ENCODE peak calls at places on chromosomes 3 and 15, in five cellular contexts. G is islet precursor cell; E is stimulated activated CD4-positive, alpha-beta T cell treated with anti-CD3 and anti-CD28 coated beads, Interleukin-15, amount 100 ng/mL, for 24 hours; S is T-helper 17 cell; L is H4. W is an unnamed sample.

GRCh38 chr3:43288366-43288765 is 2.0 kb downstream of the SNRK start:
- DNase-seq in G (no peak), E (no peak), S (no peak), L (no peak), W (no peak)

GRCh38 chr3:194084284-194084683 is 51.7 kb upstream of the HES1 start:
- DNase-seq in G (no peak), E (no peak), S (no peak), L (no peak), W (no peak)

GRCh38 chr3:70053293-70053692 is 53.8 kb downstream of the SAMMSON start:
- DNase-seq in G (peak; percentile 60), E (no peak), S (no peak), L (peak; percentile 6), W (no peak)

GRCh38 chr15:48861813-48862431 is 16.0 kb upstream of the EID1 start:
- DNase-seq in G (no peak), E (peak; percentile 37), S (no peak), L (peak; percentile 72), W (peak; percentile 42)

GRCh38 chr15:76335129-76335850 is 1.3 kb upstream of the ISL2 start:
- DNase-seq in G (no peak), E (no peak), S (no peak), L (no peak), W (no peak)

GRCh38 chr15:68278345-68279217 is 1.0 kb downstream of the FEM1B start:
- DNase-seq in G (no peak), E (no peak), S (no peak), L (peak; percentile 41), W (peak; percentile 39)

GRCh38 chr3:58202917-58203360 is 7.8 kb downstream of the DNASE1L3 start:
- DNase-seq in G (no peak), E (no peak), S (no peak), L (no peak), W (no peak)

GRCh38 chr3:113231391-113231790 is 20.0 kb downstream of the BOC start:
- DNase-seq in G (peak; percentile 42), E (no peak), S (no peak), L (no peak), W (no peak)

GRCh38 chr15:35288580-35288979 is 203.5 kb upstream of the NANOGP8 start:
- DNase-seq in G (no peak), E (no peak), S (no peak), L (no peak), W (no peak)

GRCh38 chr3:15511156-15511555 is 10.3 kb downstream of the COLQ start:
- DNase-seq in G (no peak), E (no peak), S (no peak), L (no peak), W (no peak)

W was measured in Caki2.